ENCODE peak calls at places on chromosomes 11 and 22, in six cellular contexts. Y, C, N, Q, R and A are unnamed samples.

GRCh38 chr11:130476200-130476921 is 27.9 kb downstream of the ADAMTS15 start:
- DNase-seq in Y (no peak), C (no peak), N (no peak), Q (no peak), R (peak; percentile 5), A (no peak)

GRCh38 chr11:12276356-12276755 is 101.0 kb upstream of the PARVA start:
- DNase-seq in Y (no peak), C (no peak), N (no peak), Q (no peak), R (no peak), A (no peak)

GRCh38 chr22:37639771-37640590 is 512 bp downstream of the SH3BP1 start:
- DNase-seq in Y (no peak), C (peak; percentile 42), N (no peak), Q (peak; percentile 47), R (no peak), A (no peak)

GRCh38 chr22:23537421-23537820 is 42.7 kb downstream of the IGLL1 start:
- DNase-seq in Y (no peak), C (no peak), N (no peak), Q (no peak), R (no peak), A (no peak)

GRCh38 chr11:7021318-7021717 is 1.0 kb downstream of the NLRP14 start:
- DNase-seq in Y (no peak), C (no peak), N (no peak), Q (no peak), R (no peak), A (no peak)

GRCh38 chr11:76918941-76919386 is 58.2 kb downstream of the ACER3 start:
- DNase-seq in Y (peak; percentile 18), C (peak; percentile 40), N (peak; percentile 44), Q (peak; percentile 15), R (peak; percentile 21), A (peak; percentile 68)

GRCh38 chr11:82701847-82702520 is 31.7 kb downstream of the FAM181B start:
- DNase-seq in Y (peak; percentile 65), C (peak; percentile 32), N (peak; percentile 24), Q (peak; percentile 11), R (peak; percentile 5), A (peak; percentile 45)

GRCh38 chr22:34620832-34621231 is 445.1 kb upstream of the ISX start:
- DNase-seq in Y (no peak), C (no peak), N (no peak), Q (no peak), R (no peak), A (no peak)

GRCh38 chr11:68819362-68819761 is 22.4 kb downstream of the CPT1A start:
- DNase-seq in Y (no peak), C (no peak), N (no peak), Q (no peak), R (no peak), A (no peak)

DNA sequence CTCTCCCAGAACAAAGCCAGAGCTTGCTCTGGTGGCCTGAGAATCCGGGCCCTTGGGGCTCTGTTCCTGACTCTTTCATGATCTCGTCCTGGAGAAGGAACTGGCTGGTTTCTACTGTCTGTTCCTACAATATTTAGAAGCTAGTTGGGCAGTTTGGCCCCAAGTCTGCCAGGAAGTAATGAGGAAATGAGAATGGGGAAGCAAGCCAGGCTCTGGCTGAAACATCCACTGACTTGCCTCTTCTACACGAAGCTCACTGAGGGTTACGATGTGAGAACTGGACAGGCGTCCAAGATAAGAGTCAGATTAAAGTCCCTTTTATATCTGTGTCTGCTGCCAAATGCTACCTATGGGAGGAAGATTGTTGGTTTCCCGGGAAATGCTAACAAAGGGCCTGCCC is 110.0 kb upstream of the KIRREL3 start:
- DNase-seq in Y (no peak), C (no peak), N (no peak), Q (no peak), R (no peak), A (no peak)
- H3K4me3 ChIP-seq in Y (no peak overlapping the region), C (no peak overlapping the region), N (no peak overlapping the region), Q (no peak overlapping the region), R (no peak overlapping the region), A (no peak overlapping the region)

DNA sequence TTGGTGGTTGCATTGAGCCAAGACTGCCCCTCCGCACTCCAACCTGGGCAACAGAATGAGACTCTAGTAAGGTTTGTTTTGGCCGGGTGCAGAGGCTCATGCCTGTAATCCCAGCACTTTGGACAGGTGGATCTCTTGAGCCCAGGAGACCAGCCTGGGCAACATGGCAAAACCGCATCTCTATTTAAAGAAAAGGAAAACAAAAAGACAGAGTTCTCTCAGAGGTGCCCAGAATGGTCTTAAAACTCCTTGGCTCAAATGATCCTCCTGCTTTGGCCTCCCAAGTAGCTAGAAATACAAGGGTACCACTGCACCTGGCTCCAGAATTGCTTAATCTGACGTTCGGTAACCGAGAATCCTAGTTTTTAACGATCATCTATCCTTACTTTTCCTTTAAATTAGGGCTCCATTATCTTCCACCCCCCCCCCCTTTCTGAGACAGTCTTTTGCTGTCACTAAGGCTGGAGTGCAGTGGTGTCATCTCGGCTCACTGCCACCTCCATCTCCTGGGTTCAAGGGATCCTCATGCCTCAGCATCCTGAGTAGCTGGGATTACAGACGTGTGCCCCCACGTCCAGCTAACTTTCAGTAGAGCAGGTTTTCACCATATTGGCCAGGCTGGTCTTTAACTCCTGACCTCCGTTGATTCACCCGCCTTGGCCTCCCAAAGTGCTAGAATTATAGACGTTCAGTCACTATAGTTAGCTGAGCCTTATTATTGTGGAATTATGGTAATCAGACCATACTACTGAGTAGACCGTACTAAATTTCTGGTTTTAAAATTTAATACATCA is 1.7 kb downstream of the RPS25 start:
- DNase-seq in Y (no peak), C (no peak), N (no peak), Q (no peak), R (no peak), A (no peak)
- H3K4me3 ChIP-seq in Y (peak overlapping the region; percentile 14), C (no peak overlapping the region), N (peak overlapping the region; percentile 72), Q (no peak overlapping the region), R (no peak overlapping the region), A (peak overlapping the region; percentile 90)

GRCh38 chr22:45977003-45977395 is at the start of gene WNT7B:
- DNase-seq in Y (no peak), C (peak; percentile 78), N (peak; percentile 33), Q (no peak), R (no peak), A (no peak)
- H3K4me3 ChIP-seq in Y (peak within 1 kb of the TSS; percentile 37), C (peak within 1 kb of the TSS; percentile 43), N (peak within 1 kb of the TSS; percentile 59), Q (peak within 1 kb of the TSS; percentile 3), R (peak within 1 kb of the TSS; percentile 24), A (peak within 1 kb of the TSS; percentile 27)

DNA sequence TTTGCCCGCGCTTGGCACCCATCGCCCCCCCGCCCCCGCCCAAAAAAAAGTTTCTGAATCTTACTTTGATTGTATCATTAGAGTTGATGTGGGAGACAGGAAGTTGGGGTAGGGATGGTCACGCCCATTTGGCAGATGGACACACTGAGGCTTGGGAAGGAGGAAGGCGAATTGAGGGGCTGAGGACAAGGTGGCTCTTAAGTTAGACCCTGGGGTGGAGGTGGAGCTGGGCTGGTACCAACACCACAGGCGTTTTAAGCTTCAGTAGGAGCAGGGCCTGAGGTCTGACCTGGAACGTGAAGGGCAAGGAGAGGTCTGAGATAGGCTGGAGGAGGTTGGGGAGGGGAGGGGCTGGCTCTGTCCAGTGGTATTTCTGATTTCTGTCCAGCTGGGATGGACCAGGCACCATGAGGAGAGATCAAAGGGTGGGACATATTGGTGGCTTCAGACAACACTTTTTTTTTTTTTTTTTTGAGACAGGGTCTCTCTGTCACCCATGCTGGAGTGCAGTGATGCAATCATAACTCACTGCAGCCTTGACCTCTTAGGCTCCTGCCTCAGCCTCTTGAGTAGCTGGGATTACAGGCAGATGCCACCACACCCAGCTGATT is 777 bp upstream of the CDC42BPG start:
- DNase-seq in Y (no peak), C (no peak), N (no peak), Q (peak; percentile 39), R (no peak), A (no peak)
- H3K4me3 ChIP-seq in Y (no peak overlapping the region), C (peak overlapping the region; percentile 59), N (peak overlapping the region; percentile 60), Q (peak overlapping the region; percentile 44), R (no peak overlapping the region), A (no peak overlapping the region)

GRCh38 chr11:17171916-17172315 is 35.9 kb downstream of the PIK3C2A start:
- DNase-seq in Y (no peak), C (no peak), N (no peak), Q (no peak), R (no peak), A (no peak)
- H3K4me3 ChIP-seq in Y (no peak overlapping the region), C (no peak overlapping the region), N (no peak overlapping the region), Q (no peak overlapping the region), R (no peak overlapping the region), A (no peak overlapping the region)

GRCh38 chr11:106540001-106540400 is 462.5 kb downstream of the AASDHPPT start:
- DNase-seq in Y (no peak), C (peak; percentile 32), N (no peak), Q (no peak), R (no peak), A (no peak)
- H3K4me3 ChIP-seq in Y (no peak overlapping the region), C (no peak overlapping the region), N (no peak overlapping the region), Q (no peak overlapping the region), R (no peak overlapping the region), A (no peak overlapping the region)